ENCODE peak calls at places on chromosomes 7 and 10, in six cellular contexts. One of them, this sample, is unnamed.

GRCh38 chr10:93063977-93064660 is 3.5 kb downstream of the CYP26C1 start:
- DNase-seq in NCI-H2107: no peak
- DNase-seq in mammary epithelial cell: no peak
- DNase-seq in esophagus muscularis mucosa: peak; percentile 74
- DNase-seq in NCI-H2171 treated with DMSO at 0.1 percent for 48 hours: no peak
- DNase-seq in activated naive CD8-positive, alpha-beta T cell treated with anti-CD3 and anti-CD28 coated beads, Interleukin-2, amount 50 U/mL, for 24 hours: no peak
- DNase-seq in this sample: no peak

GRCh38 chr7:36986429-36987362 is 262.4 kb upstream of the AOAH start:
- DNase-seq in NCI-H2107: no peak
- DNase-seq in mammary epithelial cell: peak; percentile 41
- DNase-seq in esophagus muscularis mucosa: no peak
- DNase-seq in NCI-H2171 treated with DMSO at 0.1 percent for 48 hours: peak; percentile 76
- DNase-seq in activated naive CD8-positive, alpha-beta T cell treated with anti-CD3 and anti-CD28 coated beads, Interleukin-2, amount 50 U/mL, for 24 hours: peak; percentile 74
- DNase-seq in this sample: peak; percentile 46

GRCh38 chr7:96151889-96152288 is 170.0 kb downstream of the SLC25A13 start:
- DNase-seq in NCI-H2107: no peak
- DNase-seq in mammary epithelial cell: no peak
- DNase-seq in esophagus muscularis mucosa: no peak
- DNase-seq in NCI-H2171 treated with DMSO at 0.1 percent for 48 hours: no peak
- DNase-seq in activated naive CD8-positive, alpha-beta T cell treated with anti-CD3 and anti-CD28 coated beads, Interleukin-2, amount 50 U/mL, for 24 hours: no peak
- DNase-seq in this sample: no peak

GRCh38 chr10:34507217-34507616 is 307.9 kb downstream of the PARD3 start:
- DNase-seq in NCI-H2107: no peak
- DNase-seq in mammary epithelial cell: no peak
- DNase-seq in esophagus muscularis mucosa: peak; percentile 24
- DNase-seq in NCI-H2171 treated with DMSO at 0.1 percent for 48 hours: peak; percentile 21
- DNase-seq in activated naive CD8-positive, alpha-beta T cell treated with anti-CD3 and anti-CD28 coated beads, Interleukin-2, amount 50 U/mL, for 24 hours: no peak
- DNase-seq in this sample: no peak

GRCh38 chr7:30564243-30564892 is 30.3 kb upstream of the GARS1 start:
- DNase-seq in NCI-H2107: peak; percentile 81
- DNase-seq in mammary epithelial cell: peak; percentile 78
- DNase-seq in esophagus muscularis mucosa: no peak
- DNase-seq in NCI-H2171 treated with DMSO at 0.1 percent for 48 hours: peak; percentile 80
- DNase-seq in activated naive CD8-positive, alpha-beta T cell treated with anti-CD3 and anti-CD28 coated beads, Interleukin-2, amount 50 U/mL, for 24 hours: peak; percentile 77
- DNase-seq in this sample: peak; percentile 84

GRCh38 chr7:22150221-22150620 is 204.5 kb upstream of the CDCA7L start:
- DNase-seq in NCI-H2107: no peak
- DNase-seq in mammary epithelial cell: no peak
- DNase-seq in esophagus muscularis mucosa: no peak
- DNase-seq in NCI-H2171 treated with DMSO at 0.1 percent for 48 hours: no peak
- DNase-seq in activated naive CD8-positive, alpha-beta T cell treated with anti-CD3 and anti-CD28 coated beads, Interleukin-2, amount 50 U/mL, for 24 hours: no peak
- DNase-seq in this sample: peak; percentile 41

GRCh38 chr10:86756511-86757109 is at the start of gene BMPR1A:
- DNase-seq in NCI-H2107: no peak
- DNase-seq in mammary epithelial cell: peak; percentile 20
- DNase-seq in esophagus muscularis mucosa: no peak
- DNase-seq in NCI-H2171 treated with DMSO at 0.1 percent for 48 hours: peak; percentile 89
- DNase-seq in activated naive CD8-positive, alpha-beta T cell treated with anti-CD3 and anti-CD28 coated beads, Interleukin-2, amount 50 U/mL, for 24 hours: no peak
- DNase-seq in this sample: peak; percentile 79

GRCh38 chr10:88932539-88933256 is 19.9 kb downstream of the ACTA2 start:
- DNase-seq in NCI-H2107: no peak
- DNase-seq in mammary epithelial cell: peak; percentile 84
- DNase-seq in esophagus muscularis mucosa: no peak
- DNase-seq in NCI-H2171 treated with DMSO at 0.1 percent for 48 hours: peak; percentile 16
- DNase-seq in activated naive CD8-positive, alpha-beta T cell treated with anti-CD3 and anti-CD28 coated beads, Interleukin-2, amount 50 U/mL, for 24 hours: peak; percentile 13
- DNase-seq in this sample: peak; percentile 84

GRCh38 chr7:45889367-45890067 is 1.2 kb downstream of the IGFBP1 start:
- DNase-seq in NCI-H2107: no peak
- DNase-seq in mammary epithelial cell: no peak
- DNase-seq in esophagus muscularis mucosa: peak; percentile 62
- DNase-seq in NCI-H2171 treated with DMSO at 0.1 percent for 48 hours: no peak
- DNase-seq in activated naive CD8-positive, alpha-beta T cell treated with anti-CD3 and anti-CD28 coated beads, Interleukin-2, amount 50 U/mL, for 24 hours: no peak
- DNase-seq in this sample: no peak

GRCh38 chr10:17981766-17982380 is 30.2 kb downstream of the SLC39A12 start:
- DNase-seq in NCI-H2107: no peak
- DNase-seq in mammary epithelial cell: peak; percentile 53
- DNase-seq in esophagus muscularis mucosa: no peak
- DNase-seq in NCI-H2171 treated with DMSO at 0.1 percent for 48 hours: no peak
- DNase-seq in activated naive CD8-positive, alpha-beta T cell treated with anti-CD3 and anti-CD28 coated beads, Interleukin-2, amount 50 U/mL, for 24 hours: no peak
- DNase-seq in this sample: peak; percentile 91

GRCh38 chr10:78863601-78864239 is 205.0 kb upstream of the ZMIZ1 start:
- DNase-seq in NCI-H2107: no peak
- DNase-seq in mammary epithelial cell: no peak
- DNase-seq in esophagus muscularis mucosa: peak; percentile 68
- DNase-seq in NCI-H2171 treated with DMSO at 0.1 percent for 48 hours: no peak
- DNase-seq in activated naive CD8-positive, alpha-beta T cell treated with anti-CD3 and anti-CD28 coated beads, Interleukin-2, amount 50 U/mL, for 24 hours: no peak
- DNase-seq in this sample: no peak

GRCh38 chr10:45417746-45418145 is 43.7 kb downstream of the ALOX5 start:
- DNase-seq in NCI-H2107: no peak
- DNase-seq in mammary epithelial cell: no peak
- DNase-seq in esophagus muscularis mucosa: no peak
- DNase-seq in NCI-H2171 treated with DMSO at 0.1 percent for 48 hours: no peak
- DNase-seq in activated naive CD8-positive, alpha-beta T cell treated with anti-CD3 and anti-CD28 coated beads, Interleukin-2, amount 50 U/mL, for 24 hours: no peak
- DNase-seq in this sample: no peak

GRCh38 chr7:156445997-156446761 is 194.4 kb upstream of the RNF32 start:
- DNase-seq in NCI-H2107: no peak
- DNase-seq in mammary epithelial cell: no peak
- DNase-seq in esophagus muscularis mucosa: no peak
- DNase-seq in NCI-H2171 treated with DMSO at 0.1 percent for 48 hours: no peak
- DNase-seq in activated naive CD8-positive, alpha-beta T cell treated with anti-CD3 and anti-CD28 coated beads, Interleukin-2, amount 50 U/mL, for 24 hours: no peak
- DNase-seq in this sample: no peak

GRCh38 chr10:65570143-65571010 is 1355.5 kb upstream of the LRRTM3 start:
- DNase-seq in NCI-H2107: no peak
- DNase-seq in mammary epithelial cell: peak; percentile 36
- DNase-seq in esophagus muscularis mucosa: no peak
- DNase-seq in NCI-H2171 treated with DMSO at 0.1 percent for 48 hours: peak; percentile 95
- DNase-seq in activated naive CD8-positive, alpha-beta T cell treated with anti-CD3 and anti-CD28 coated beads, Interleukin-2, amount 50 U/mL, for 24 hours: no peak
- DNase-seq in this sample: peak; percentile 15

GRCh38 chr7:111012799-111013675 is 77.9 kb upstream of the LRRN3 start:
- DNase-seq in NCI-H2107: no peak
- DNase-seq in mammary epithelial cell: peak; percentile 44
- DNase-seq in esophagus muscularis mucosa: no peak
- DNase-seq in NCI-H2171 treated with DMSO at 0.1 percent for 48 hours: no peak
- DNase-seq in activated naive CD8-positive, alpha-beta T cell treated with anti-CD3 and anti-CD28 coated beads, Interleukin-2, amount 50 U/mL, for 24 hours: peak; percentile 35
- DNase-seq in this sample: no peak

GRCh38 chr7:100132697-100133137 is 6.0 kb downstream of the MBLAC1 start:
- DNase-seq in NCI-H2107: peak; percentile 32
- DNase-seq in mammary epithelial cell: peak; percentile 42
- DNase-seq in esophagus muscularis mucosa: no peak
- DNase-seq in NCI-H2171 treated with DMSO at 0.1 percent for 48 hours: peak; percentile 71
- DNase-seq in activated naive CD8-positive, alpha-beta T cell treated with anti-CD3 and anti-CD28 coated beads, Interleukin-2, amount 50 U/mL, for 24 hours: peak; percentile 68
- DNase-seq in this sample: peak; percentile 66

GRCh38 chr7:47484923-47485639 is 96.8 kb downstream of the TNS3 start:
- DNase-seq in NCI-H2107: peak; percentile 48
- DNase-seq in mammary epithelial cell: no peak
- DNase-seq in esophagus muscularis mucosa: no peak
- DNase-seq in NCI-H2171 treated with DMSO at 0.1 percent for 48 hours: peak; percentile 65
- DNase-seq in activated naive CD8-positive, alpha-beta T cell treated with anti-CD3 and anti-CD28 coated beads, Interleukin-2, amount 50 U/mL, for 24 hours: no peak
- DNase-seq in this sample: peak; percentile 25

GRCh38 chr7:29556405-29557195 is 7.0 kb upstream of the PRR15 start:
- DNase-seq in NCI-H2107: no peak
- DNase-seq in mammary epithelial cell: no peak
- DNase-seq in esophagus muscularis mucosa: no peak
- DNase-seq in NCI-H2171 treated with DMSO at 0.1 percent for 48 hours: no peak
- DNase-seq in activated naive CD8-positive, alpha-beta T cell treated with anti-CD3 and anti-CD28 coated beads, Interleukin-2, amount 50 U/mL, for 24 hours: no peak
- DNase-seq in this sample: no peak

GRCh38 chr10:30553625-30554442 is 75.7 kb downstream of the LYZL2 start:
- DNase-seq in NCI-H2107: no peak
- DNase-seq in mammary epithelial cell: no peak
- DNase-seq in esophagus muscularis mucosa: no peak
- DNase-seq in NCI-H2171 treated with DMSO at 0.1 percent for 48 hours: no peak
- DNase-seq in activated naive CD8-positive, alpha-beta T cell treated with anti-CD3 and anti-CD28 coated beads, Interleukin-2, amount 50 U/mL, for 24 hours: no peak
- DNase-seq in this sample: peak; percentile 75

GRCh38 chr7:33870120-33870519 is 35.2 kb upstream of the BMPER start:
- DNase-seq in NCI-H2107: no peak
- DNase-seq in mammary epithelial cell: no peak
- DNase-seq in esophagus muscularis mucosa: no peak
- DNase-seq in NCI-H2171 treated with DMSO at 0.1 percent for 48 hours: no peak
- DNase-seq in activated naive CD8-positive, alpha-beta T cell treated with anti-CD3 and anti-CD28 coated beads, Interleukin-2, amount 50 U/mL, for 24 hours: no peak
- DNase-seq in this sample: no peak

GRCh38 chr10:87882555-87883294 is 19.3 kb downstream of the PTEN start:
- DNase-seq in NCI-H2107: no peak
- DNase-seq in mammary epithelial cell: no peak
- DNase-seq in esophagus muscularis mucosa: no peak
- DNase-seq in NCI-H2171 treated with DMSO at 0.1 percent for 48 hours: no peak
- DNase-seq in activated naive CD8-positive, alpha-beta T cell treated with anti-CD3 and anti-CD28 coated beads, Interleukin-2, amount 50 U/mL, for 24 hours: no peak
- DNase-seq in this sample: no peak

GRCh38 chr10:16989826-16990293 is 139.8 kb downstream of the CUBN start:
- DNase-seq in NCI-H2107: no peak
- DNase-seq in mammary epithelial cell: no peak
- DNase-seq in esophagus muscularis mucosa: no peak
- DNase-seq in NCI-H2171 treated with DMSO at 0.1 percent for 48 hours: no peak
- DNase-seq in activated naive CD8-positive, alpha-beta T cell treated with anti-CD3 and anti-CD28 coated beads, Interleukin-2, amount 50 U/mL, for 24 hours: no peak
- DNase-seq in this sample: no peak

GRCh38 chr10:1255600-1255999 is 199.4 kb downstream of the WDR37 start:
- DNase-seq in NCI-H2107: no peak
- DNase-seq in mammary epithelial cell: no peak
- DNase-seq in esophagus muscularis mucosa: no peak
- DNase-seq in NCI-H2171 treated with DMSO at 0.1 percent for 48 hours: no peak
- DNase-seq in activated naive CD8-positive, alpha-beta T cell treated with anti-CD3 and anti-CD28 coated beads, Interleukin-2, amount 50 U/mL, for 24 hours: no peak
- DNase-seq in this sample: no peak

GRCh38 chr10:30413996-30414576 is 19.9 kb upstream of the MAP3K8 start:
- DNase-seq in NCI-H2107: peak; percentile 3
- DNase-seq in mammary epithelial cell: peak; percentile 48
- DNase-seq in esophagus muscularis mucosa: no peak
- DNase-seq in NCI-H2171 treated with DMSO at 0.1 percent for 48 hours: no peak
- DNase-seq in activated naive CD8-positive, alpha-beta T cell treated with anti-CD3 and anti-CD28 coated beads, Interleukin-2, amount 50 U/mL, for 24 hours: no peak
- DNase-seq in this sample: peak; percentile 79

This sample was measured in fibroblast of mammary gland.